ENCODE peak calls at places on chromosomes 5 and 9, in four cellular contexts. One of them, this sample, is unnamed.

GRCh38 chr5:111738118-111738517 is 18.9 kb downstream of the NREP start:
- DNase-seq in endodermal cell: no peak
- DNase-seq in fibroblast of the aortic adventitia: no peak
- DNase-seq in astrocyte of the spinal cord: no peak
- DNase-seq in this sample: no peak

GRCh38 chr5:149423287-149424268 is 44.5 kb upstream of the IL17B start:
- DNase-seq in endodermal cell: peak
- DNase-seq in fibroblast of the aortic adventitia: no peak
- DNase-seq in astrocyte of the spinal cord: peak
- DNase-seq in this sample: no peak

GRCh38 chr9:121138973-121139372 is 62.7 kb downstream of the RAB14 start:
- DNase-seq in endodermal cell: no peak
- DNase-seq in fibroblast of the aortic adventitia: no peak
- DNase-seq in astrocyte of the spinal cord: no peak
- DNase-seq in this sample: no peak

GRCh38 chr5:67211926-67212325 is 15.3 kb upstream of the CD180 start:
- DNase-seq in endodermal cell: no peak
- DNase-seq in fibroblast of the aortic adventitia: peak
- DNase-seq in astrocyte of the spinal cord: peak
- DNase-seq in this sample: peak

GRCh38 chr5:74052441-74052840 is 426.4 kb downstream of the ARHGEF28 start:
- DNase-seq in endodermal cell: no peak
- DNase-seq in fibroblast of the aortic adventitia: no peak
- DNase-seq in astrocyte of the spinal cord: no peak
- DNase-seq in this sample: no peak

GRCh38 chr9:108569624-108570023 is 286.2 kb downstream of the ACTL7B start:
- DNase-seq in endodermal cell: no peak
- DNase-seq in fibroblast of the aortic adventitia: peak
- DNase-seq in astrocyte of the spinal cord: peak
- DNase-seq in this sample: peak

GRCh38 chr5:129367883-129368282 is 92.2 kb upstream of the ADAMTS19 start:
- DNase-seq in endodermal cell: no peak
- DNase-seq in fibroblast of the aortic adventitia: peak
- DNase-seq in astrocyte of the spinal cord: peak
- DNase-seq in this sample: no peak

GRCh38 chr5:179378441-179379271 is 33.4 kb upstream of the ADAMTS2 start:
- DNase-seq in endodermal cell: peak
- DNase-seq in fibroblast of the aortic adventitia: no peak
- DNase-seq in astrocyte of the spinal cord: peak
- DNase-seq in this sample: peak

GRCh38 chr5:2187156-2187555 is 304.4 kb upstream of the IRX4 start:
- DNase-seq in endodermal cell: no peak
- DNase-seq in fibroblast of the aortic adventitia: no peak
- DNase-seq in astrocyte of the spinal cord: no peak
- DNase-seq in this sample: no peak

GRCh38 chr9:132078369-132079356 is 1.0 kb downstream of the MED27 start:
- DNase-seq in endodermal cell: no peak
- DNase-seq in fibroblast of the aortic adventitia: peak
- DNase-seq in astrocyte of the spinal cord: peak
- DNase-seq in this sample: peak

GRCh38 chr5:72847989-72848473 is 31.6 kb downstream of the TNPO1 start:
- DNase-seq in endodermal cell: peak
- DNase-seq in fibroblast of the aortic adventitia: peak
- DNase-seq in astrocyte of the spinal cord: peak
- DNase-seq in this sample: peak

GRCh38 chr5:180021900-180022299 is 49.7 kb downstream of the RNF130 start:
- DNase-seq in endodermal cell: no peak
- DNase-seq in fibroblast of the aortic adventitia: no peak
- DNase-seq in astrocyte of the spinal cord: no peak
- DNase-seq in this sample: no peak

GRCh38 chr5:53463909-53464621 is 16.4 kb upstream of the FST start:
- DNase-seq in endodermal cell: no peak
- DNase-seq in fibroblast of the aortic adventitia: no peak
- DNase-seq in astrocyte of the spinal cord: no peak
- DNase-seq in this sample: no peak

GRCh38 chr9:112552229-112553050 is 65.8 kb downstream of the KIAA1958 start:
- DNase-seq in endodermal cell: no peak
- DNase-seq in fibroblast of the aortic adventitia: no peak
- DNase-seq in astrocyte of the spinal cord: no peak
- DNase-seq in this sample: no peak

GRCh38 chr5:107012371-107012770 is 658.4 kb downstream of the EFNA5 start:
- DNase-seq in endodermal cell: no peak
- DNase-seq in fibroblast of the aortic adventitia: no peak
- DNase-seq in astrocyte of the spinal cord: no peak
- DNase-seq in this sample: no peak

GRCh38 chr9:93093449-93094293 is 2.3 kb upstream of the CARD19 start:
- DNase-seq in endodermal cell: peak
- DNase-seq in fibroblast of the aortic adventitia: no peak
- DNase-seq in astrocyte of the spinal cord: no peak
- DNase-seq in this sample: no peak

GRCh38 chr5:94072116-94072515 is 330.7 kb upstream of the POU5F2 start:
- DNase-seq in endodermal cell: no peak
- DNase-seq in fibroblast of the aortic adventitia: peak
- DNase-seq in astrocyte of the spinal cord: no peak
- DNase-seq in this sample: no peak

GRCh38 chr9:121169094-121169601 is 32.5 kb downstream of the RAB14 start:
- DNase-seq in endodermal cell: no peak
- DNase-seq in fibroblast of the aortic adventitia: peak
- DNase-seq in astrocyte of the spinal cord: no peak
- DNase-seq in this sample: peak

GRCh38 chr5:149170292-149170691 is 29.0 kb downstream of the ABLIM3 start:
- DNase-seq in endodermal cell: peak
- DNase-seq in fibroblast of the aortic adventitia: no peak
- DNase-seq in astrocyte of the spinal cord: peak
- DNase-seq in this sample: no peak

GRCh38 chr5:102536323-102536928 is 37.6 kb upstream of the SLCO6A1 start:
- DNase-seq in endodermal cell: no peak
- DNase-seq in fibroblast of the aortic adventitia: peak
- DNase-seq in astrocyte of the spinal cord: peak
- DNase-seq in this sample: no peak

GRCh38 chr5:81794246-81794645 is 43.3 kb upstream of the SSBP2 start:
- DNase-seq in endodermal cell: no peak
- DNase-seq in fibroblast of the aortic adventitia: no peak
- DNase-seq in astrocyte of the spinal cord: no peak
- DNase-seq in this sample: no peak

GRCh38 chr9:107700902-107701301 is 211.3 kb upstream of the KLF4 start:
- DNase-seq in endodermal cell: no peak
- DNase-seq in fibroblast of the aortic adventitia: no peak
- DNase-seq in astrocyte of the spinal cord: no peak
- DNase-seq in this sample: no peak

GRCh38 chr5:67032921-67033664 is 163.5 kb downstream of the CD180 start:
- DNase-seq in endodermal cell: no peak
- DNase-seq in fibroblast of the aortic adventitia: peak
- DNase-seq in astrocyte of the spinal cord: peak
- DNase-seq in this sample: peak

GRCh38 chr9:36116593-36116992 is 19.9 kb upstream of the GLIPR2 start:
- DNase-seq in endodermal cell: no peak
- DNase-seq in fibroblast of the aortic adventitia: no peak
- DNase-seq in astrocyte of the spinal cord: no peak
- DNase-seq in this sample: no peak

GRCh38 chr9:90808890-90809685 is 7.5 kb downstream of the SYK start:
- DNase-seq in endodermal cell: no peak
- DNase-seq in fibroblast of the aortic adventitia: no peak
- DNase-seq in astrocyte of the spinal cord: no peak
- DNase-seq in this sample: no peak

GRCh38 chr9:101018391-101018990 is 10.0 kb upstream of the PLPPR1 start:
- DNase-seq in endodermal cell: no peak
- DNase-seq in fibroblast of the aortic adventitia: no peak
- DNase-seq in astrocyte of the spinal cord: no peak
- DNase-seq in this sample: no peak

GRCh38 chr5:138305797-138306196 is 25.8 kb downstream of the CDC25C start:
- DNase-seq in endodermal cell: no peak
- DNase-seq in fibroblast of the aortic adventitia: no peak
- DNase-seq in astrocyte of the spinal cord: no peak
- DNase-seq in this sample: no peak

GRCh38 chr5:56175465-56175864 is 57.7 kb downstream of the ANKRD55 start:
- DNase-seq in endodermal cell: peak
- DNase-seq in fibroblast of the aortic adventitia: peak
- DNase-seq in astrocyte of the spinal cord: peak
- DNase-seq in this sample: peak

GRCh38 chr5:134458234-134458633 is 46.6 kb upstream of the CDKN2AIPNL start:
- DNase-seq in endodermal cell: no peak
- DNase-seq in fibroblast of the aortic adventitia: peak
- DNase-seq in astrocyte of the spinal cord: peak
- DNase-seq in this sample: peak

GRCh38 chr9:129385615-129385934 is 207.5 kb upstream of the IER5L start:
- DNase-seq in endodermal cell: no peak
- DNase-seq in fibroblast of the aortic adventitia: no peak
- DNase-seq in astrocyte of the spinal cord: no peak
- DNase-seq in this sample: no peak

GRCh38 chr5:64939772-64940510 is 171.2 kb downstream of the CWC27 start:
- DNase-seq in endodermal cell: peak
- DNase-seq in fibroblast of the aortic adventitia: peak
- DNase-seq in astrocyte of the spinal cord: peak
- DNase-seq in this sample: no peak

GRCh38 chr5:113190347-113190746 is 213.7 kb downstream of the DCP2 start:
- DNase-seq in endodermal cell: no peak
- DNase-seq in fibroblast of the aortic adventitia: peak
- DNase-seq in astrocyte of the spinal cord: no peak
- DNase-seq in this sample: no peak

GRCh38 chr9:78620764-78621163 is 323.8 kb downstream of the PSAT1 start:
- DNase-seq in endodermal cell: no peak
- DNase-seq in fibroblast of the aortic adventitia: peak
- DNase-seq in astrocyte of the spinal cord: peak
- DNase-seq in this sample: peak

GRCh38 chr5:137815202-137815990 is 52.3 kb upstream of the MYOT start:
- DNase-seq in endodermal cell: no peak
- DNase-seq in fibroblast of the aortic adventitia: no peak
- DNase-seq in astrocyte of the spinal cord: no peak
- DNase-seq in this sample: no peak

DNA sequence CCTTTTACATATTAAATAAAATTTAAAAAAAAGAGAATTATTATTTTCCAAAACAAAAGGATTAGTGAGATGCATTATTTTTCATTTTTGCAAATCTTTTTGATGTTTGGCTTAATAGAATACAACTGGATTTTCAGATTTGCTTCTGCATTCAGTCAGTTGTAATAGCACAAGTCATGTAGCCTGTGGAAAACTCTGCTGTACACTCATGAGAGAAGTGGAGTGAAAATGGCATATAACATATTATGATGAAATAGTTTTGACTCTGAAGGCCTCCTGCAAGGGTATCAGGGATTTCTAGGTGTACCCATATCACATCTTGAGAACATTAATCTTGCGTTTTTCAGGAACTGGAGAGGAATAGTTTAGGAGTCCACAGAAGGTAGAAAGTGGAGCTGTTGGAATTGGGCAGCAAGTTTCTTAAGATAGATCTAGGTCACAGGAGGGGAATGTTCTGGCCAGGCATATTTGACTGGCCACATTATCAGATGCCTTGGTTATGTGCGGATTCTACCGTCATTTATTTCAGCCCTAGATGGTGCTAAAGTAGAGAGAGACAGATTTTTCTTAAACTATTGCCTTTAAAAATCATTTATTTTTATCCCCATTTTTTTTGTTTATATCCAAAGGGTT is 16.4 kb downstream of the LNPEP start:
- DNase-seq in endodermal cell: no peak
- DNase-seq in fibroblast of the aortic adventitia: peak
- DNase-seq in astrocyte of the spinal cord: no peak
- DNase-seq in this sample: no peak
- TF ChIP-seq CTCF in endodermal cell: no peak
- TF ChIP-seq CTCF in fibroblast of the aortic adventitia: no peak
- TF ChIP-seq CTCF in astrocyte of the spinal cord: no peak
- TF ChIP-seq CTCF in this sample: no peak

DNA sequence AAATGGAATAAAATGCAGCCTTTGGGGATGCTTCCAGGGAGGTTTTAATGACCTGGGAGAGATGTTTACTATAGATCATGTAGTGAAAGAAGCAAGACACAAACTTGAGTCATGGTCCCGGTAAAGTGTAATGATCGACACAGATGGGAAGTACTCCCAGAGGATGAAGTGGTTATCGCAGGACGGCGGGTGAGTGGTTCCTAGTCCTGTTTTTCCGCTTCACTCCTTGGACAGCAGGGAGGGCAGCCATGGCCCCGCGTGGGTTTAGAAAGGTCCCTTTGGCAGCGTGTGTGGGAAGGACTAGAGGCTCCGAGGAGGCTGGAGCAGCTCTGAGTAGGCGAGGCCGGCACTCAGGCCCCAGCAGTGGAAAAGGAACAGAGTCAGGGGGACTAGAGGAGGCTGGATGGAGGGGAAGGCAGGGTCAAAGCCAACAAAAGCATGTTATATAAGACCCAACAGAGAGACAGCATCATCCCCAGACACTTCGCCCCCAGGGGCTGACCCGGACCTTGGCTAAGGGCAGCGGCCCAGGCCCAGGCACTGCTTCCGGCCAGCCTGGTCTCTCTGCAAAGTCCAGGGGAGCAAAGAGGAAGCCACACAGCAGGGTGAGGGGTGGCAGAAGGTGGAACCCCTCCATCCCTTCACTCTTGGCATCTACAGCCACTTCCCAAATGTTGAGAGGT is 49.1 kb upstream of the STXBP1 start:
- DNase-seq in endodermal cell: no peak
- DNase-seq in fibroblast of the aortic adventitia: peak
- DNase-seq in astrocyte of the spinal cord: peak
- DNase-seq in this sample: peak
- TF ChIP-seq CTCF in endodermal cell: no peak
- TF ChIP-seq CTCF in fibroblast of the aortic adventitia: peak
- TF ChIP-seq CTCF in astrocyte of the spinal cord: peak
- TF ChIP-seq CTCF in this sample: peak

GRCh38 chr9:88076286-88077070 is 61.8 kb downstream of the SPATA31C2 start:
- DNase-seq in endodermal cell: peak
- DNase-seq in fibroblast of the aortic adventitia: peak
- DNase-seq in astrocyte of the spinal cord: peak
- DNase-seq in this sample: peak
- TF ChIP-seq CTCF in endodermal cell: peak
- TF ChIP-seq CTCF in fibroblast of the aortic adventitia: peak
- TF ChIP-seq CTCF in astrocyte of the spinal cord: no peak
- TF ChIP-seq CTCF in this sample: no peak

GRCh38 chr9:76759726-76760125 is 4.5 kb upstream of the PCA3 start:
- DNase-seq in endodermal cell: no peak
- DNase-seq in fibroblast of the aortic adventitia: no peak
- DNase-seq in astrocyte of the spinal cord: no peak
- DNase-seq in this sample: no peak

GRCh38 chr9:76758476-76758875 is 5.8 kb upstream of the PCA3 start:
- DNase-seq in endodermal cell: no peak
- DNase-seq in fibroblast of the aortic adventitia: peak
- DNase-seq in astrocyte of the spinal cord: peak
- DNase-seq in this sample: no peak

GRCh38 chr9:76757274-76757673 is 7.0 kb upstream of the PCA3 start:
- DNase-seq in endodermal cell: no peak
- DNase-seq in fibroblast of the aortic adventitia: no peak
- DNase-seq in astrocyte of the spinal cord: no peak
- DNase-seq in this sample: no peak

GRCh38 chr9:76764138-76764537 is at the start of gene PCA3:
- DNase-seq in endodermal cell: no peak
- DNase-seq in fibroblast of the aortic adventitia: no peak
- DNase-seq in astrocyte of the spinal cord: no peak
- DNase-seq in this sample: no peak

DNA sequence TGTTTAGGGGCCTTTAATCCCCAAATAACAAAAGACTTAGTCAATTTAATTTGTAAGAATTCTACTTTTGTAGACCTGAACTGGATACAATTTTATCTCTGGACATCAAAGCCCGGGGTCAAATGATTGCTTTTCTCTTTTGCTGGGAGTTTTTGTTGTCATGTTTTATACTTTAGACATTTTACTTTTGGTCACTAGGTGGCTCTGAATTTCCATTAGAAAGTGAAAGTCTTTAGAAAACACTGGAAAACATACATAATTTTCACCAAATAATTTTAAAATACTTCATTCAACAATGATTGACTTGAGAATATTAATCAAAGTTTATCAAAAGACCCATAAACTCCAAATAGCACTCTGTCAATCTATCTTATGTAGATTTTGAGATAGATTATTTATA is 2.8 kb upstream of the PCA3 start:
- DNase-seq in endodermal cell: no peak
- DNase-seq in fibroblast of the aortic adventitia: peak
- DNase-seq in astrocyte of the spinal cord: peak
- DNase-seq in this sample: no peak
- TF ChIP-seq CTCF in endodermal cell: peak
- TF ChIP-seq CTCF in fibroblast of the aortic adventitia: peak
- TF ChIP-seq CTCF in astrocyte of the spinal cord: peak
- TF ChIP-seq CTCF in this sample: peak